ENCODE peak calls at places on chromosomes 3 and 15, in ten cellular contexts. S is breast epithelium, M is HepG2, N is stomach, C is endothelial cell of umbilical vein, U is transverse colon, K is esophagus muscularis mucosa, E is prostate gland, Z is H1, A is spleen. J is an unnamed sample.

GRCh38 chr3:154795046-154795445 is 285.1 kb upstream of the MME start:
- DNase-seq in S (no peak), M (no peak), N (no peak), C (no peak), U (no peak), K (no peak), E (no peak), Z (no peak), A (no peak), J (no peak)

GRCh38 chr3:120597445-120598049 is 1.4 kb downstream of the NDUFB4 start:
- DNase-seq in S (no peak), M (no peak), N (no peak), C (no peak), U (no peak), K (no peak), E (no peak), Z (no peak), A (no peak), J (no peak)

GRCh38 chr3:5427938-5428337 is 240.4 kb downstream of the EDEM1 start:
- DNase-seq in S (no peak), M (no peak), N (no peak), C (no peak), U (no peak), K (peak; percentile 86), E (no peak), Z (no peak), A (no peak), J (no peak)

GRCh38 chr3:168933614-168934013 is 729.9 kb downstream of the MECOM start:
- DNase-seq in S (no peak), M (no peak), N (no peak), C (no peak), U (no peak), K (no peak), E (no peak), Z (no peak), A (no peak), J (no peak)

GRCh38 chr3:146159037-146159436 is 1.9 kb downstream of the PLOD2 start:
- DNase-seq in S (no peak), M (no peak), N (no peak), C (peak; percentile 42), U (no peak), K (no peak), E (no peak), Z (no peak), A (no peak), J (no peak)

GRCh38 chr3:62260655-62261054 is 112.7 kb downstream of the FEZF2 start:
- DNase-seq in S (no peak), M (no peak), N (no peak), C (no peak), U (no peak), K (no peak), E (no peak), Z (no peak), A (no peak), J (no peak)

GRCh38 chr3:30286007-30286669 is 320.3 kb upstream of the TGFBR2 start:
- DNase-seq in S (no peak), M (no peak), N (peak; percentile 77), C (peak; percentile 99), U (peak; percentile 51), K (no peak), E (peak; percentile 60), Z (no peak), A (no peak), J (peak; percentile 85)

GRCh38 chr3:119562307-119562961 is 3.0 kb upstream of the CD80 start:
- DNase-seq in S (no peak), M (no peak), N (no peak), C (no peak), U (no peak), K (no peak), E (no peak), Z (no peak), A (no peak), J (no peak)

GRCh38 chr3:64354956-64355355 is 129.7 kb upstream of the PRICKLE2 start:
- DNase-seq in S (no peak), M (no peak), N (no peak), C (no peak), U (no peak), K (peak; percentile 87), E (no peak), Z (no peak), A (no peak), J (no peak)

GRCh38 chr3:119350114-119350513 is 55.9 kb downstream of the ARHGAP31 start:
- DNase-seq in S (no peak), M (no peak), N (no peak), C (peak; percentile 91), U (no peak), K (no peak), E (no peak), Z (peak; percentile 63), A (no peak), J (no peak)

DNA sequence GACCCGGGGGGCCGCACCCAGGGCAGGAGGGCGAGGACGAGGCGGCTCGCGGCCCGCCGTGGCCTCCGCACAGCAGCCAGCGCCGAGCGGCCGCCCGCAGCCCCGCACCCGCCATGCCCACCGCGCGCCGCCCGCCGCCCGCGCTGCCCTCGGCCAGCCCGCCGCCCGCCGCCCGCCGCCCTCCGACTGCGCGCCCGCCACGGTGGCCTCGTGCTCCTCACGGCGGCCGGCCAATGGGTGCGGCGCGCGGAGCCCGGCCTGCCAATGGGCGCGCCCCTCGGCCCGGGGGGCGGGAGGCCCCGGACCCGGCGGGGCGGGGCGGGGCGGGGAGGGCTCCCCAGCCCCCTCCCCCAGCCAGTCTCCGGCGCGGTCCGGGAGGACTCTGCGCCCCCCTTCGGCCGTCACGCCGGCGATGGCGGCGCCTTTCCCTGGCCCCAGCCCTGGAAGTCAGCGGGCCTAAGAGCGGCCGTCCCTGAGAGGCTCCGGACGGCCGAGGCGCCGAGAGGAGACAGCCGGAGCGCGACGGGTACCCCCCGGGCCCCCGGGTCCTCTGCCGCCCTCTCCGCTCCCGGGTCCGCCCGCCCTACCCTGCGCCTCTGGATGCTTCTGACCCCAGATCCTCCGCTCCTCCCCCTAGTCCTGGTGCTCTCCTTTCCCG is at the start of gene NT5DC2:
- DNase-seq in S (no peak), M (peak; percentile 46), N (peak; percentile 80), C (peak; percentile 58), U (peak; percentile 80), K (no peak), E (peak; percentile 62), Z (peak; percentile 85), A (peak; percentile 86), J (peak; percentile 86)
- TF ChIP-seq POLR2A in S (no peak), M (no peak), N (no peak), C (peak; percentile 52), U (no peak), K (no peak), E (peak; percentile 20), Z (no peak), A (no peak), J (no peak)

DNA sequence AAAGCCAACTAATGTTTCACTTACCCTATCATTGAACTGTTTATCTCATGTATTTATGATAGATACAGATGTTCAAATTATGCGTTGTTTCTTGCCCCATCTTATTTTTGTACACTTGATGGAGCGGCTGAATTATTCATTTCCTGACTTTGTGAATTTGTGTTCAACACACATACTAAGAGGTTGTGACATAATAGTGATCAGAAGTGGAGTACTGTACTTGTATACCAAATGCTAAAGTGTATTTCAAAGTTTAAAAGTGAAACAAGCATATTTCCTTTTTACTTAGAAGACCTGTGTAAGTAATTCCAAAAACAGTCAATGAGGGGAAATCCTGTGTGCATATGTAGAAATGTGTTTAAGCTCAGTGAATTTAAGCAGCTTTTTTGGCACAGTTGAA is 1.8 kb downstream of the NFKBIZ start:
- DNase-seq in S (no peak), M (no peak), N (no peak), C (peak; percentile 90), U (no peak), K (no peak), E (no peak), Z (no peak), A (no peak), J (no peak)
- TF ChIP-seq POLR2AphosphoS5 in S (no peak), M (no peak), N (no peak), C (no peak), U (no peak), K (no peak), E (no peak), Z (no peak), A (no peak), J (no peak)

DNA sequence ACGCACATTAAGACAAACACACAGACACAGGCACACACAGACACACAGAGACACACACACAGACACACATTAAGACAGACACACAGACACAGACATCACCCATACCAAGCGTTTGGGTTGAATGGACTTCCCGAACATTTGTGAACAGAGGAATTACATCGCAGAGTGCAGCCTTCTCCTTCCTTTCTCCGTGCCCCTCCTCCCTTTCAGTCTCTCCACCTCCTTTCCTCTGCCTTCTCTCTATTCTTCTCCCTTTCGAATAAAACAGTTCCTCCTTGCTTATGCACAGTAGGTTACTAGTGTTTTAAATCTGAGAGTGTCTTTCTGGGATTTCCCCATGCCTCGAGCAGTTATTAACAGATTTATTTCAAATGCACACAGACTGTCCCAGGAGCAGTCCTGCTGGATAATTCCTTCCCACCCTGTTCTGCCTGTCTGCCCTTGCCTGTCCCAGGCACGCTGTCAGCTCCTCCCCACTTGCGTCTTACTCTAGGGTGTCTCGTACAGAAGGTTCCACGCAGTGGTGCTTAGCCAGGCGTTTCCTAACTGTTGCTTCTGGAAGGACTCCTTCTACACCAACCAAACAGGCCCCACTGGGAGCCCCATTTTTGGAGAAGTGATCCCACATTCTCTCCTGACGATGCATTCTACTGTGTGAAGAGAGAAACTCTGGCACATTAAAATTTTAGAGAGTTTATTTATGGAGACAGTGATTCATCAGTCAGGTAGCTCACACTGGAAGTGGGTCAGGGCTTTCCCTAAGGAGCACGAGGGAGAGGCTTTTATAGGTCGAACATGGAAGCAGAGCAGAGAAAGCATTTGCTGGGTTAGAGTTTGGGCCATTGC is 163.8 kb downstream of the SV2B start:
- DNase-seq in S (no peak), M (no peak), N (no peak), C (no peak), U (peak; percentile 28), K (peak; percentile 94), E (peak; percentile 68), Z (no peak), A (no peak), J (peak; percentile 94)
- H3K4me3 ChIP-seq in S (peak overlapping the region; percentile 17), M (no peak overlapping the region), N (no peak overlapping the region), C (no peak overlapping the region), U (no peak overlapping the region), K (peak overlapping the region; percentile 28), E (peak overlapping the region; percentile 5), Z (no peak overlapping the region), A (no peak overlapping the region), J (no peak overlapping the region)

GRCh38 chr3:57587946-57588345 is 9.2 kb downstream of the ARF4 start:
- DNase-seq in S (no peak), M (no peak), N (no peak), C (no peak), U (no peak), K (no peak), E (no peak), Z (no peak), A (no peak), J (no peak)

GRCh38 chr3:57596495-57597239 is 477 bp downstream of the ARF4 start:
- DNase-seq in S (peak; percentile 86), M (peak; percentile 75), N (peak; percentile 87), C (peak; percentile 79), U (peak; percentile 83), K (peak; percentile 94), E (peak; percentile 67), Z (peak; percentile 65), A (peak; percentile 92), J (peak; percentile 94)

GRCh38 chr3:57594144-57594543 is 3.0 kb downstream of the ARF4 start:
- DNase-seq in S (no peak), M (no peak), N (no peak), C (no peak), U (no peak), K (no peak), E (no peak), Z (no peak), A (no peak), J (no peak)

GRCh38 chr3:57594576-57594975 is 2.6 kb downstream of the ARF4 start:
- DNase-seq in S (no peak), M (no peak), N (no peak), C (no peak), U (no peak), K (no peak), E (no peak), Z (no peak), A (no peak), J (no peak)

GRCh38 chr3:57592306-57592705 is 4.8 kb downstream of the ARF4 start:
- DNase-seq in S (no peak), M (no peak), N (no peak), C (no peak), U (no peak), K (no peak), E (no peak), Z (no peak), A (no peak), J (no peak)
- TF ChIP-seq POLR2A in S (no peak), M (no peak), N (no peak), C (no peak), U (no peak), K (no peak), E (no peak), Z (no peak), A (no peak), J (no peak)